ENCODE peak calls at places on chromosomes 16 and 17, in four cellular contexts. One of them, this sample, is unnamed.

GRCh38 chr16:81786321-81786720 is 7.2 kb downstream of the PLCG2 start:
- DNase-seq in GM23338: peak
- DNase-seq in stomach: no peak
- DNase-seq in colonic mucosa: no peak
- DNase-seq in this sample: no peak

GRCh38 chr16:4904942-4905615 is 31.9 kb downstream of the PPL start:
- DNase-seq in colonic mucosa: no peak
- DNase-seq in stomach: no peak
- DNase-seq in GM23338: no peak
- DNase-seq in this sample: no peak

GRCh38 chr16:88292007-88292940 is 90.5 kb upstream of the ZNF469 start:
- DNase-seq in GM23338: no peak
- DNase-seq in stomach: no peak
- DNase-seq in colonic mucosa: no peak
- DNase-seq in this sample: no peak

GRCh38 chr16:89121691-89122321 is 28.2 kb downstream of the ACSF3 start:
- DNase-seq in GM23338: no peak
- DNase-seq in colonic mucosa: no peak
- DNase-seq in stomach: no peak
- DNase-seq in this sample: peak

GRCh38 chr17:3697157-3697515 is 1.2 kb upstream of the P2RX5 start:
- DNase-seq in GM23338: no peak
- DNase-seq in stomach: no peak
- DNase-seq in colonic mucosa: no peak
- DNase-seq in this sample: no peak

GRCh38 chr16:87363771-87364476 is 19.7 kb downstream of the FBXO31 start:
- DNase-seq in colonic mucosa: no peak
- DNase-seq in stomach: peak
- DNase-seq in GM23338: no peak
- DNase-seq in this sample: no peak

GRCh38 chr17:1946021-1946932 is 78.9 kb downstream of the RTN4RL1 start:
- DNase-seq in colonic mucosa: no peak
- DNase-seq in stomach: no peak
- DNase-seq in GM23338: no peak
- DNase-seq in this sample: no peak

GRCh38 chr17:57676543-57676942 is 68.6 kb downstream of the CCDC182 start:
- DNase-seq in GM23338: no peak
- DNase-seq in colonic mucosa: peak
- DNase-seq in stomach: no peak
- DNase-seq in this sample: no peak

GRCh38 chr17:48715496-48716399 is 6.6 kb downstream of the PRAC1 start:
- DNase-seq in stomach: no peak
- DNase-seq in GM23338: no peak
- DNase-seq in colonic mucosa: peak
- DNase-seq in this sample: no peak

GRCh38 chr16:17803625-17804410 is 333.1 kb upstream of the XYLT1 start:
- DNase-seq in colonic mucosa: no peak
- DNase-seq in stomach: no peak
- DNase-seq in GM23338: no peak
- DNase-seq in this sample: no peak

GRCh38 chr17:33469911-33470310 is 176.8 kb upstream of the ASIC2 start:
- DNase-seq in stomach: no peak
- DNase-seq in colonic mucosa: peak
- DNase-seq in GM23338: no peak
- DNase-seq in this sample: no peak

GRCh38 chr17:21029515-21029914 is 13.3 kb downstream of the USP22 start:
- DNase-seq in stomach: no peak
- DNase-seq in colonic mucosa: no peak
- DNase-seq in GM23338: no peak
- DNase-seq in this sample: no peak

GRCh38 chr17:31318298-31319190 is 2.9 kb downstream of the EVI2A start:
- DNase-seq in GM23338: peak
- DNase-seq in colonic mucosa: peak
- DNase-seq in stomach: peak
- DNase-seq in this sample: peak

GRCh38 chr16:2968368-2968737 is 795 bp upstream of the PAQR4 start:
- DNase-seq in GM23338: peak
- DNase-seq in stomach: no peak
- DNase-seq in colonic mucosa: peak
- DNase-seq in this sample: no peak

GRCh38 chr16:71230122-71230845 is at the start of gene HYDIN:
- DNase-seq in GM23338: peak
- DNase-seq in colonic mucosa: peak
- DNase-seq in stomach: no peak
- DNase-seq in this sample: peak
- H3K4me3 ChIP-seq in GM23338: peak
- H3K4me3 ChIP-seq in colonic mucosa: no peak
- H3K4me3 ChIP-seq in stomach: no peak
- H3K4me3 ChIP-seq in this sample: no peak

DNA sequence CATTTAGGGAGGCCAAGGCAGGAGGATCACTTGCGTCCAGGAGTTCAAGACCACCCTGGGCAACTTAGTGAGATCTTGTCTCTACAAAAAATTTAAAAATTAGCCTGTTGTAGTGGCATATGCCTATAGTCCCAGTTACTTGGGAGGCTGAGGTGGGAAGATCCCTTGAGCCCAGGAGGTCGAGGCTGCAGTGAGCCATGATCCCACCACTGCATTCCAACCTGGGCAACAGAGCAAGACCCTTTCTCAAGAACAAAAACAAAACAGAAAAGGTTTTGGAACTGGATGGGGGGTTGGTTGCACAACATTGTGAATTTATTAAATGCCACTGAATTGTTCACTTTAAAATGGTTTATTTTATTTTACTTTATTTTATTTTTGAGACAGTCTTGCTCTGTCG is 21.2 kb downstream of the PLXDC1 start:
- DNase-seq in GM23338: no peak
- DNase-seq in stomach: no peak
- DNase-seq in colonic mucosa: no peak
- DNase-seq in this sample: no peak
- TF ChIP-seq CTCF in GM23338: no peak
- TF ChIP-seq CTCF in stomach: no peak
- TF ChIP-seq CTCF in colonic mucosa: no peak
- TF ChIP-seq CTCF in this sample: no peak

GRCh38 chr17:17127156-17127555 is 79.0 kb downstream of the PLD6 start:
- DNase-seq in GM23338: no peak
- DNase-seq in stomach: no peak
- DNase-seq in colonic mucosa: no peak
- DNase-seq in this sample: no peak
- H3K4me3 ChIP-seq in GM23338: no peak
- H3K4me3 ChIP-seq in stomach: no peak
- H3K4me3 ChIP-seq in colonic mucosa: no peak
- H3K4me3 ChIP-seq in this sample: no peak

DNA sequence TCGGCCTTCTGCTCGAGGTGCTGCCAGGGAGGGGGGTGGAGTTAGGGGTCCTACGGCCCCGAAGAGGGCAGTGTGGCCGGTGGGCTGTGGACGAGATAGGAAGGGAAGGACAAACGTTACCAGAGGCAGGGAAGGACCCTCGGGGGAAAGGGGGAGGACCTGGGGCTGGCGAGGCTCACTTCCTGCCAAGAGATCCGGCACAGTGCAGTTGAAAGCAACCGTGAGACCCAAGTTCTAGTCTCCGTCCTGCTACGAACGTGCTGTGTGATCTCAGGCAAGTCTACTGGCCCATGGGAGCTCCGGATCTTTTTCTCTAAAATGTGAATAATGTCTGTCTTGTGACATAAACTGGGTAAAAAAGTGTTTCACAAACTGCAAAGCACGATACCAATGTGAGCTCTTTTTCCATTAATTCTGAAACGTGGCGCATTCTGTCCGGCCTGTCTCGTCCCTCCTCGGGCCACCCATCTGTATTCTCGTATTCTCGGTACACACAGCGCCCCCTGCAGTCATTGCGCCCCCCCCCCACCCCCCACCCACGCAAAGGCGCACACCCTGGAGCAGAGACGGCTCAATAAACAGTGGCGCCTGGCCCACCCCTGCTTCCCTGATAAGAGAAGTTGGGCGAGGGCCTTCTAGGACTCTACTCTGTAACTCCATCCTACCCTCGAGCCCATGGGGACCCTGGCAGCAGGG is 8.8 kb downstream of the CYGB start:
- DNase-seq in colonic mucosa: no peak
- DNase-seq in stomach: no peak
- DNase-seq in GM23338: no peak
- DNase-seq in this sample: peak
- TF ChIP-seq CTCF in colonic mucosa: no peak
- TF ChIP-seq CTCF in stomach: no peak
- TF ChIP-seq CTCF in GM23338: peak
- TF ChIP-seq CTCF in this sample: peak

GRCh38 chr16:48575471-48576050 is 34.4 kb downstream of the N4BP1 start:
- DNase-seq in stomach: no peak
- DNase-seq in colonic mucosa: no peak
- DNase-seq in GM23338: no peak
- DNase-seq in this sample: no peak
- H3K4me3 ChIP-seq in stomach: no peak
- H3K4me3 ChIP-seq in colonic mucosa: no peak
- H3K4me3 ChIP-seq in GM23338: no peak
- H3K4me3 ChIP-seq in this sample: no peak

GRCh38 chr16:12257926-12258561 is 281.5 kb downstream of the SNX29 start:
- DNase-seq in GM23338: peak
- DNase-seq in stomach: no peak
- DNase-seq in colonic mucosa: peak
- DNase-seq in this sample: no peak
- TF ChIP-seq CTCF in GM23338: peak
- TF ChIP-seq CTCF in stomach: no peak
- TF ChIP-seq CTCF in colonic mucosa: no peak
- TF ChIP-seq CTCF in this sample: no peak

GRCh38 chr17:77444653-77445029 is 303.9 kb downstream of the SEC14L1 start:
- DNase-seq in stomach: no peak
- DNase-seq in colonic mucosa: peak
- DNase-seq in GM23338: no peak
- DNase-seq in this sample: peak
- H3K4me3 ChIP-seq in stomach: peak
- H3K4me3 ChIP-seq in colonic mucosa: no peak
- H3K4me3 ChIP-seq in GM23338: no peak
- H3K4me3 ChIP-seq in this sample: peak

GRCh38 chr17:80007009-80007752 is 28.5 kb downstream of the TBC1D16 start:
- DNase-seq in stomach: no peak
- DNase-seq in colonic mucosa: no peak
- DNase-seq in GM23338: no peak
- DNase-seq in this sample: no peak

GRCh38 chr17:80007939-80008338 is 27.7 kb downstream of the TBC1D16 start:
- DNase-seq in GM23338: no peak
- DNase-seq in colonic mucosa: no peak
- DNase-seq in stomach: no peak
- DNase-seq in this sample: no peak

GRCh38 chr17:80008383-80008840 is 27.3 kb downstream of the TBC1D16 start:
- DNase-seq in GM23338: peak
- DNase-seq in stomach: peak
- DNase-seq in colonic mucosa: peak
- DNase-seq in this sample: peak

GRCh38 chr17:80005360-80006338 is 30.0 kb downstream of the TBC1D16 start:
- DNase-seq in stomach: peak
- DNase-seq in colonic mucosa: peak
- DNase-seq in GM23338: peak
- DNase-seq in this sample: no peak

DNA sequence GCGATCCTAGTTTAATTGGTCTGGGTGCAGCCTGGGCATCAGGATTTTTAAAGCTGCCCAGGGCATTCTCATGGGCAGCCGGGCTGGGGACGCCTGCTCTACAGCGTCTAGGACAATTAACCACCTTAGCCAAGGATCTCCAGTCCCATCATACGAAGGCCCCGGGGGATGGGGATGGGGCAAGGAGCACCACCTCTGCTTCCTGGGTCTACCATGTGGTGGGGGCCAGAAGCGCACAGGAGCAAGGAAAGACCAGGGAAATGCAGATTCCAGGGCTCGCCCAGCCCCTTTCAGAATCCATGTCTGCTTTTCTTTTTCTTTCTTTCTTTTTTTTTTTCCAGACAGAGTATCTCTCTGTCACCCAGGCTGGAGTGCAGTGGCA is 29.3 kb downstream of the TBC1D16 start:
- DNase-seq in colonic mucosa: no peak
- DNase-seq in GM23338: no peak
- DNase-seq in stomach: no peak
- DNase-seq in this sample: no peak
- TF ChIP-seq CTCF in colonic mucosa: no peak
- TF ChIP-seq CTCF in GM23338: no peak
- TF ChIP-seq CTCF in stomach: no peak
- TF ChIP-seq CTCF in this sample: no peak

GRCh38 chr16:66947302-66948033 is 12.2 kb downstream of the CES2 start:
- DNase-seq in stomach: peak
- DNase-seq in colonic mucosa: peak
- DNase-seq in GM23338: peak
- DNase-seq in this sample: peak

GRCh38 chr16:66949472-66949871 is 11.6 kb upstream of the CES3 start:
- DNase-seq in stomach: no peak
- DNase-seq in colonic mucosa: no peak
- DNase-seq in GM23338: no peak
- DNase-seq in this sample: no peak

GRCh38 chr16:66946541-66946940 is 11.2 kb downstream of the CES2 start:
- DNase-seq in stomach: no peak
- DNase-seq in colonic mucosa: no peak
- DNase-seq in GM23338: no peak
- DNase-seq in this sample: no peak

GRCh38 chr16:66946974-66947301 is 11.6 kb downstream of the CES2 start:
- DNase-seq in GM23338: no peak
- DNase-seq in colonic mucosa: no peak
- DNase-seq in stomach: no peak
- DNase-seq in this sample: no peak

DNA sequence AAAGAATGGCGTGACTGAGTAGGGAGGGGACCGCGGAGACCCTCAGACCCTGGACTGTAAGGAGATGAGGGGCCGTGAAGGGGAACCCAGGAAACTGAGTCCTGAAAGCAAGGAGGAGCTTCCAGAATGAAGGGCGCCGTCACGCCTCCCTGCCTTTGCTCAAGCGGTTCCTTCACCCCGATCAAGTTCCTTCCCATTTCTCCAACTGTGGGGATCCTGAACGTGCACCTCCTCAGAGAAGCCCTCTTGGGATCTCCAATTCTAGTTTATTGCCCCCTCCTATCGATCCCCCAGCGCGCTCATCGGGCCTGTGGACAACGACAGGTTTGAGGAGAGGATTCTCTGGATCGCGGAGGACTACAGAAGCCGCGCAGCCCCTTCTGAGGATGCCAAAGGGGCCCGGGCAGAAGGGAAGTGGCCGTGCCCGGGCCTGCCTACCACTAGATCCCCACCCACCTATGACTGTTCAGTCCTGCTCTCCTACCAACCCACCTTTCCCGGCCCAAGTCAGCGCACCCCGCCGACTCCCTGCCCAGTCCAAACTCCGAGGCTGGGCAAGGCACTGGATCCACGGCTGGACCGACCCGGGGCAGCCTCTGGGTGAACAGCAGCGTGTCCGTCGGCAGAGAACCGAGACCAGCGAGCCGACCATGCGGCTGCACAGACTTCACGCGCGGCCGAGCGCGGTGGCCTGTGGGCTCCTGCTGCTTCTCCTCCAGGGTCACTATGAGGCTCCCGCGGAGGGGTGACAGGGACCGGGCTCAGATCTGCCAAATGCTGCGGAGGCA is 12.8 kb upstream of the CES3 start:
- DNase-seq in colonic mucosa: no peak
- DNase-seq in stomach: peak
- DNase-seq in GM23338: peak
- DNase-seq in this sample: peak
- H3K4me3 ChIP-seq in colonic mucosa: peak
- H3K4me3 ChIP-seq in stomach: peak
- H3K4me3 ChIP-seq in GM23338: peak
- H3K4me3 ChIP-seq in this sample: peak

This sample was measured in GM06990.